ENCODE peak calls at places on chromosomes 7 and 10, in six cellular contexts. S, Y, K, O, B and C are unnamed samples.

GRCh38 chr10:132164801-132165278 is 21.9 kb upstream of the DPYSL4 start:
- DNase-seq in S (no peak), Y (no peak), K (peak), O (no peak), B (no peak), C (no peak)

GRCh38 chr10:191703-192518 is 56.7 kb downstream of the ZMYND11 start:
- DNase-seq in S (peak), Y (peak), K (no peak), O (no peak), B (no peak), C (peak)

GRCh38 chr10:44934416-44935200 is 23.5 kb downstream of the TMEM72 start:
- DNase-seq in S (no peak), Y (no peak), K (no peak), O (no peak), B (no peak), C (peak)

GRCh38 chr10:65176994-65177393 is 1655.8 kb downstream of the REEP3 start:
- DNase-seq in S (no peak), Y (no peak), K (no peak), O (no peak), B (no peak), C (no peak)

GRCh38 chr10:68474021-68474420 is 2.2 kb upstream of the DNA2 start:
- DNase-seq in S (no peak), Y (no peak), K (no peak), O (no peak), B (no peak), C (no peak)

GRCh38 chr7:150406565-150407421 is 27.7 kb downstream of the ZNF775 start:
- DNase-seq in S (peak), Y (no peak), K (no peak), O (peak), B (no peak), C (peak)

GRCh38 chr10:45040921-45041320 is 40.2 kb downstream of the ZNF22 start:
- DNase-seq in S (peak), Y (peak), K (no peak), O (no peak), B (no peak), C (no peak)

GRCh38 chr10:28535846-28536245 is 2.9 kb downstream of the WAC start:
- DNase-seq in S (no peak), Y (no peak), K (no peak), O (no peak), B (no peak), C (no peak)

GRCh38 chr10:123269675-123270074 is 115.5 kb downstream of the BUB3 start:
- DNase-seq in S (no peak), Y (no peak), K (no peak), O (no peak), B (no peak), C (no peak)

GRCh38 chr10:100364735-100365391 is 17.8 kb downstream of the SCD start:
- DNase-seq in S (peak), Y (peak), K (peak), O (no peak), B (no peak), C (peak)

GRCh38 chr7:91946549-91946948 is 5.9 kb downstream of the AKAP9 start:
- DNase-seq in S (no peak), Y (no peak), K (no peak), O (no peak), B (peak), C (no peak)

GRCh38 chr7:100211342-100211780 is 8.4 kb upstream of the PVRIG start:
- DNase-seq in S (no peak), Y (no peak), K (no peak), O (peak), B (no peak), C (no peak)

GRCh38 chr7:11345621-11346020 is 371.9 kb downstream of the PHF14 start:
- DNase-seq in S (no peak), Y (no peak), K (no peak), O (no peak), B (no peak), C (no peak)

GRCh38 chr10:90723416-90724068 is 134.3 kb downstream of the HTR7 start:
- DNase-seq in S (no peak), Y (peak), K (no peak), O (no peak), B (no peak), C (no peak)

GRCh38 chr10:20276127-20276979 is 460.1 kb downstream of the PLXDC2 start:
- DNase-seq in S (no peak), Y (peak), K (no peak), O (no peak), B (no peak), C (peak)

GRCh38 chr10:73553316-73553715 is 37.8 kb downstream of the USP54 start:
- DNase-seq in S (no peak), Y (no peak), K (no peak), O (no peak), B (no peak), C (no peak)

GRCh38 chr7:118104812-118105441 is 79.0 kb upstream of the LSM8 start:
- DNase-seq in S (peak), Y (peak), K (no peak), O (peak), B (peak), C (peak)

GRCh38 chr10:91054325-91054724 is 133.4 kb upstream of the ANKRD1 start:
- DNase-seq in S (no peak), Y (no peak), K (no peak), O (no peak), B (no peak), C (peak)